ENCODE peak calls at places on chromosomes 2 and 18, in seven cellular contexts. S is AG10803, W is neural crest cell, N is hepatocyte, C is lower lobe of right lung, B is nephron progenitor cell, Y is AG04449. A is an unnamed sample.

GRCh38 chr18:7516505-7517117 is 50.5 kb upstream of the PTPRM start:
- DNase-seq in S (no peak), Y (no peak), N (no peak), B (no peak), C (no peak), W (no peak), A (no peak)

GRCh38 chr2:75390184-75390583 is 170.6 kb downstream of the EVA1A start:
- DNase-seq in Y (no peak), N (no peak), W (no peak), C (no peak), B (no peak), S (no peak), A (no peak)

GRCh38 chr2:38147333-38148121 is 71.6 kb upstream of the CYP1B1 start:
- DNase-seq in B (no peak), W (no peak), S (no peak), N (no peak), Y (no peak), C (no peak), A (no peak)

GRCh38 chr2:8312861-8313768 is 368.7 kb upstream of the ID2 start:
- DNase-seq in Y (no peak), S (no peak), B (no peak), N (peak), W (no peak), C (no peak), A (no peak)

GRCh38 chr18:48924621-48925601 is 25.9 kb downstream of the SMAD7 start:
- DNase-seq in Y (no peak), C (no peak), N (no peak), S (no peak), B (no peak), W (no peak), A (no peak)

GRCh38 chr2:84077504-84077903 is 381.6 kb downstream of the SUCLG1 start:
- DNase-seq in S (peak), Y (no peak), B (peak), C (no peak), W (peak), N (peak), A (no peak)

GRCh38 chr2:5057895-5058294 is 634.3 kb upstream of the SOX11 start:
- DNase-seq in Y (no peak), N (no peak), B (no peak), W (no peak), C (no peak), S (no peak), A (no peak)

GRCh38 chr2:182766626-182767025 is 50.6 kb downstream of the DNAJC10 start:
- DNase-seq in C (no peak), Y (no peak), N (no peak), B (no peak), W (no peak), S (no peak), A (no peak)

GRCh38 chr2:241775223-241776177 is 1.1 kb upstream of the GAL3ST2 start:
- DNase-seq in Y (no peak), W (no peak), B (no peak), S (no peak), C (no peak), N (no peak), A (no peak)

GRCh38 chr2:235793163-235793752 is 299.4 kb downstream of the AGAP1 start:
- DNase-seq in W (peak), S (peak), N (peak), C (no peak), Y (no peak), B (no peak), A (no peak)
- TF ChIP-seq CTCF in W (peak), S (peak), N (peak), C (no peak), Y (peak), B (peak), A (no peak)

GRCh38 chr2:111626037-111626861 is 257.7 kb downstream of the ANAPC1 start:
- DNase-seq in W (no peak), N (no peak), B (no peak), S (no peak), Y (no peak), C (no peak), A (no peak)
- TF ChIP-seq CTCF in W (no peak), N (no peak), B (no peak), S (no peak), Y (no peak), C (no peak), A (no peak)

DNA sequence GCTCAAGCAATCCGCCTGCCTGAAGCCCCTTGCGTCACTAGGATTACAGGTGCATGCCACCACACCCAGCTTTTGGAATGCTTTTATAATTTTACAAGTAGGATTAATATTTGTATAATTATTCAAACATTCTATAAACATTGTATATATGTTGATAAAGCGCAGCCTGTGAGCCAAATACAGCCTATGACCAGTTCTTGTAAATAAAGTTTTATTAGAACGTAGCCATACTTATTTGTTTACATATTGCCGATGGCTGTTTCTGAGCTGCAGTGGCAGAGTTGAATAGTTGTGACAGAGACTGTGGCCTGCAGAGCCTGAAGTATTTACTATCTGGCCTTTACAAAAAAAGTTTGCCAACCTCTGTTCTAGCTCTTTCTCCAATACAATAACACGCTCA is 232.6 kb downstream of the OTX1 start:
- DNase-seq in N (no peak), C (no peak), B (no peak), Y (no peak), W (no peak), S (no peak), A (no peak)
- TF ChIP-seq CTCF in N (no peak), C (no peak), B (no peak), Y (no peak), W (no peak), S (no peak), A (no peak)

GRCh38 chr18:80147418-80148315 is 38.6 kb downstream of the ADNP2 start:
- DNase-seq in C (peak), S (peak), Y (peak), N (no peak), W (no peak), B (peak), A (peak)
- TF ChIP-seq CTCF in C (no peak), S (no peak), Y (no peak), N (no peak), W (no peak), B (no peak), A (no peak)

DNA sequence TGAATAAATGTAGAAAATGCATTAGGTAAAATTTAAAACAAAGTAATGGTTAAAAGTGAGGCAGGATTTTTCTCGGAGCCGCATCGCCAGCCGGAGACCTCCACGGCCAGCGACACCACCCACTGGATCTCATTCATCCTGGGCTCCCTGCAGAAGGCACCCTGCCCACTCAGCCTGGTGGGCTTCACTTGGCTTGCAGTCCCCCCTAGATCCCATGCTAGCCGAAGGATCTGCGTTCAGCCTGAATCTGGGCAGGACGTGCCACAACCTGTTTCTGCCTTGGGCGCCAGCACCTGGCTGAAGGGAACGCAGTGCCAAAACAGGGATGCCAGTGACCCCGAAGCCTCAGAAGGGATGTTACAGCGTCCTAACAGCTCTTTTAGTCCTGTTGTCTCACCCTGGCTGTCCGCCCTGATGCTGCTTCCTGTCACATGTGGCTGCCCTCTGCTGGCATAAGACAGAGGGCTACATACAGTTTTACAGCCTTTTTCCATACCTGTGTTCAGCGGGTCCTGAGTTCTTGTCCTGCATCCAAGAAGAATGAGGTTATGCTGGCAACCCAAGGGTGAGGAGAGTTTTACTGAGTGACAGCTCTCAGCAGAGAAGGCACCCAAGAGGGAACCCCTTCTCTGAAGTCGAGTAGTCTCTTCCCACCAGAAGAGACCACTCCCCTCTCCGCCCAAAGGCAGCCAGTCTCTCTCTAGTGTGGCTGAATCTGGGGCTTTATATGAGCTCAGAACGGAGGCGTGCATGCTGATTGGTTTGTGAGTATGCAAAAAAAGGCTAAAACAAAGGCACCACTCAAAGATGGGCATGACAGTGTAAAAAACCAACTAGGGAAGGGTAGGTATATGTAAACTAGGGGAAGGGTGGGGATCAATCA is 173.1 kb upstream of the GYPC start:
- DNase-seq in N (peak), C (no peak), S (no peak), W (no peak), Y (no peak), B (peak), A (no peak)
- TF ChIP-seq CTCF in N (peak), C (no peak), S (no peak), W (peak), Y (no peak), B (peak), A (no peak)

DNA sequence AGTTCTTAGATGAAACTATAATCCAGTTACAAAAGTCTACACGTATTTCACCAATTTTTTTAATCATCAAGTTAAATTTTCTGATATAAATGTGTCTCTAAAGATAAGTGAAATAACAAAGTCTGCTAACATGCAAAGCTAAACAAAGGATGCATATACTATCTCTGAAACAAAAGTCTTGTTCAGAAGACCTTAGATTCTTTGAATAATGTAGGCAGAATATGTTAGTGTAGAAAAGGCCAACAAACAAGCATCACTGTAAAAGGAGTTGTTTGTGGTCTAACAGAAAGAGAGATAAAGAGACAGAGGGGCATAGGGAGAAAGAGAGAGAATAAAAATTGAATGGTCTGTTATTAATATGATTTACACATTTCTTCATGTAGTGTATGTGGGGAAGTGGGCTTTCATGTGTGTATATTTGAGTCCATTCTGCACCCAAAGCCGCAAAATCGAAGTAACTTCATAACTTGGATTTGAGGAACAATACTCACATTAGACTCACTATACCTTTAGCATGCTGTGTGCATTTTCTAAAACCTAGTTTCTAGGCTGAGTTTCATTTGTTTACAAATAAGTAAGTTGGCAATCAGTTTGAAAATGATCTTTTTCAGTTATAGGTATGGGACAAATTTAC is 734.8 kb upstream of the REG3G start:
- DNase-seq in W (no peak), B (no peak), C (no peak), Y (no peak), N (no peak), S (no peak), A (no peak)
- TF ChIP-seq CTCF in W (no peak), B (no peak), C (no peak), Y (no peak), N (no peak), S (no peak), A (no peak)

GRCh38 chr2:181754136-181754535 is 73.8 kb upstream of the NEUROD1 start:
- DNase-seq in B (no peak), W (no peak), N (no peak), Y (no peak), S (no peak), C (no peak), A (no peak)
- TF ChIP-seq CTCF in B (no peak), W (no peak), N (no peak), Y (no peak), S (no peak), C (no peak), A (no peak)

DNA sequence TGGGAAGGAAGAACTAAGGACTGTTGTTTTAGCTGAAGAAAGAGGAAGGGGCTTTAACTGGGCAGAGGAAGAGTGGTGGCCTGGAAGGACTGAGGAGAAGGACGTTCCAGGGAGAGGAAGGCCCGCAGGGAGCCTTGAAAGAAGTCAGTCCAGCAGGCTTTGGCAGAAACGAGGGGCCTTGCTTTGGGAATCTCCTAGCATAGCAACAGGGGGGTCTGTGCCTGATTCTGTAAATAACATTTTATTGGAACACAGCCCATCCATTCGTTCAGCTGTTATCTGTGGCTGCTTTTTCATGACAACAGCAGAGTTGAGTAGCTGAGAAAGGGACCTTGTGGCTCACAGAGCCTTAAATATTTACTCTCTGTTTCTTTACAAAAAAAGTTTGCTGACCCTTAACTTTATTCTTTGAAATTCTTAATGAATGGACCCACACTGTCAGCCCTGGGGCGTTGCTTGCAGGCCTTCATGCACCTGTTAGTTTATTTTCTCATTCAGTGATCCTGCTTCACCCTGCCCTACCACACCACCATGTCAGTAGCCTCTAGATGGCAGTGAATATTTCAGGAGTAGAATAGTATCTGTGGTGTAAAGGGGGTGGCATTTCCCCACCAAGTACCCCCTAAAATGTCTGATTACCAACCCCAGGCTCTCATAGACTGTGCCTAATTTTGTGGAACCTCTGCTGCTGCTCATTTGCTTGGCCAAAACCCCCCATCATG is 60.9 kb downstream of the MGAT5 start:
- DNase-seq in B (no peak), C (no peak), S (no peak), Y (no peak), W (no peak), N (no peak), A (no peak)
- TF ChIP-seq CTCF in B (no peak), C (no peak), S (no peak), Y (no peak), W (no peak), N (no peak), A (no peak)

GRCh38 chr18:13500227-13500865 is 226.0 kb downstream of the FAM210A start:
- DNase-seq in C (no peak), S (peak), Y (peak), B (peak), N (peak), W (peak), A (no peak)
- TF ChIP-seq CTCF in C (no peak), S (peak), Y (no peak), B (no peak), N (no peak), W (no peak), A (no peak)